ENCODE peak calls at places on chromosomes 13 and 19, in five cellular contexts. S is kidney, J is tibial artery, Q is B cell, M is GM12865. O is an unnamed sample.

GRCh38 chr13:24220086-24220703 is 59.7 kb downstream of the SPATA13 start:
- DNase-seq in S (no peak), J (peak; percentile 57), Q (peak; percentile 77), M (peak; percentile 87), O (no peak)

GRCh38 chr19:8592231-8593009 is 15.2 kb upstream of the MYO1F start:
- DNase-seq in S (peak; percentile 98), J (peak; percentile 99), Q (peak; percentile 83), M (peak; percentile 52), O (peak; percentile 97)

GRCh38 chr19:5823579-5824281 is 15.8 kb downstream of the FUT6 start:
- DNase-seq in S (no peak), J (no peak), Q (no peak), M (no peak), O (no peak)

GRCh38 chr13:29884671-29885424 is 34.4 kb upstream of the UBL3 start:
- DNase-seq in S (no peak), J (no peak), Q (no peak), M (peak; percentile 11), O (no peak)

GRCh38 chr13:66532146-66532545 is 698.0 kb downstream of the PCDH9 start:
- DNase-seq in S (no peak), J (no peak), Q (no peak), M (no peak), O (no peak)

GRCh38 chr19:58054792-58055482 is 4.1 kb upstream of the ZNF135 start:
- DNase-seq in S (no peak), J (no peak), Q (peak; percentile 29), M (no peak), O (no peak)

GRCh38 chr13:102402292-102402691 is 444 bp upstream of the FGF14 start:
- DNase-seq in S (peak; percentile 64), J (peak; percentile 23), Q (peak; percentile 28), M (no peak), O (no peak)

GRCh38 chr13:113489171-113489548 is 1.4 kb downstream of the DCUN1D2 start:
- DNase-seq in S (no peak), J (no peak), Q (no peak), M (no peak), O (no peak)

GRCh38 chr19:858868-859843 is at the start of gene CFD:
- DNase-seq in S (peak; percentile 87), J (peak; percentile 82), Q (no peak), M (no peak), O (no peak)

GRCh38 chr13:40895715-40896184 is 106.3 kb downstream of the SLC25A15 start:
- DNase-seq in S (no peak), J (no peak), Q (no peak), M (no peak), O (no peak)

GRCh38 chr19:5128932-5129389 is 160.0 kb downstream of the KDM4B start:
- DNase-seq in S (no peak), J (no peak), Q (peak; percentile 43), M (no peak), O (no peak)

GRCh38 chr19:2199861-2200623 is 36.1 kb downstream of the PLEKHJ1 start:
- DNase-seq in S (no peak), J (no peak), Q (no peak), M (no peak), O (no peak)

GRCh38 chr13:20197361-20197834 is 4.7 kb upstream of the GJB2 start:
- DNase-seq in S (no peak), J (no peak), Q (peak; percentile 59), M (peak; percentile 65), O (no peak)

GRCh38 chr19:1214862-1215731 is 9.5 kb downstream of the STK11 start:
- DNase-seq in S (peak; percentile 89), J (peak; percentile 78), Q (no peak), M (no peak), O (no peak)

GRCh38 chr13:30692108-30692507 is 43.2 kb upstream of the ALOX5AP start:
- DNase-seq in S (no peak), J (no peak), Q (no peak), M (no peak), O (no peak)

GRCh38 chr19:44532819-44533218 is 3.3 kb upstream of the CEACAM20 start:
- DNase-seq in S (peak; percentile 37), J (no peak), Q (no peak), M (no peak), O (no peak)

GRCh38 chr19:56403764-56404704 is at the start of gene ZNF583:
- DNase-seq in S (peak; percentile 98), J (peak; percentile 96), Q (peak; percentile 98), M (peak; percentile 94), O (peak; percentile 90)

GRCh38 chr13:19984430-19985218 is 26.1 kb downstream of the ZMYM2 start:
- DNase-seq in S (no peak), J (no peak), Q (peak; percentile 41), M (peak; percentile 74), O (no peak)

GRCh38 chr19:55482967-55483671 is 1.9 kb upstream of the NAT14 start:
- DNase-seq in S (no peak), J (no peak), Q (no peak), M (no peak), O (no peak)

GRCh38 chr13:42990147-42990990 is 1.7 kb downstream of the EPSTI1 start:
- DNase-seq in S (no peak), J (no peak), Q (no peak), M (peak; percentile 41), O (no peak)

GRCh38 chr19:37692956-37693660 is 26.5 kb downstream of the ZNF607 start:
- DNase-seq in S (no peak), J (no peak), Q (no peak), M (no peak), O (no peak)

GRCh38 chr19:11410682-11411081 is 8.4 kb downstream of the RGL3 start:
- DNase-seq in S (peak; percentile 22), J (no peak), Q (no peak), M (no peak), O (no peak)

GRCh38 chr19:19110410-19111137 is 27.7 kb downstream of the TMEM161A start:
- DNase-seq in S (no peak), J (no peak), Q (peak; percentile 50), M (peak; percentile 35), O (no peak)
- TF ChIP-seq CTCF in S (peak; percentile 31), J (no peak), Q (peak; percentile 47), M (peak; percentile 28), O (peak; percentile 17)

GRCh38 chr13:44410328-44410859 is 36.8 kb downstream of the SERP2 start:
- DNase-seq in S (no peak), J (no peak), Q (no peak), M (peak; percentile 28), O (no peak)
- TF ChIP-seq CTCF in S (no peak), J (no peak), Q (no peak), M (no peak), O (no peak)

DNA sequence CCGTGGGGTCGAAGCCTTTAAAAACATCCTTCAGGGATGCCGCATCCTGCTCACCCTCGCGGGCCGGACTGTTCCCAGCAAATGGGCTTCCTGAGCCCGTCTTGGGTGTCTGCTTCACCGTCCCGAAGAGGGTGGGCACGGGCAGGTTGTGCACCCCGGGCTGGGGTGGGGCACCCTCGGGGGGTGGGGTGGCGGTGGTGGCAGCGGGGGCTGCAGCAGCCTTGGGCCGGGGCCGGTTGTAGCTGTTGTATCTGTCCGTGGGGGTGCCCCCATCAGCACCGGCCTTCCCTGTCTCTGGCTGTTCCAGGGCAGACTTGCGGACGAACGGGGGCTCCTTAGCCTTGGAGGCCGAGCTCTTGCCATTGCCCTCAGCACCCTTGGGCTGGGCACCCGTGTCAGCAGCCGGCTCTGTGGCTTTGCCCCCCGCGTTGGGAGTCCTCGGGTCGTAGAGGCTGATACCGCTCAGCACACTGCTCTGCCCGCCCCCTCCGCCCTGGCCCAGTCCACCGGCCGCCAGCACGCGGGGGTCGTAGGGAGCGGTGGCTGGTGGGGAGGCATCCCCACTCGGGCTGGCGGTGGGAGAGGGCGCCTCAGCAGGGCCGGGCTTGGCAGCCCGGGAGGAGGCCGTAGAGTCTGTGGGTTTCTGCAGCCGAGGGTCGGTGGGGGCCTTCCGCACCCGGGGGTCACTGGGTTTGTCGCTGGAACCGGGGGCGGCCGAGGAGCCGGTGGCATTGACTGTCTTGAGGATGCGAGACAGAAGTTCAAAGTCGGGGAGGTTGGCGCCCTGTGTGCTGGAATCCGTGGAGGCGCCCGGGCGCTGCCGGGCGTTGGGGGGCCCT is 18.2 kb upstream of the TMEM160 start:
- DNase-seq in S (peak; percentile 79), J (no peak), Q (no peak), M (no peak), O (no peak)
- TF ChIP-seq CTCF in S (no peak), J (no peak), Q (no peak), M (no peak), O (no peak)

GRCh38 chr19:28394705-28395104 is 818.2 kb downstream of the UQCRFS1 start:
- DNase-seq in S (no peak), J (no peak), Q (no peak), M (no peak), O (no peak)
- TF ChIP-seq CTCF in S (no peak), J (no peak), Q (no peak), M (no peak), O (no peak)

DNA sequence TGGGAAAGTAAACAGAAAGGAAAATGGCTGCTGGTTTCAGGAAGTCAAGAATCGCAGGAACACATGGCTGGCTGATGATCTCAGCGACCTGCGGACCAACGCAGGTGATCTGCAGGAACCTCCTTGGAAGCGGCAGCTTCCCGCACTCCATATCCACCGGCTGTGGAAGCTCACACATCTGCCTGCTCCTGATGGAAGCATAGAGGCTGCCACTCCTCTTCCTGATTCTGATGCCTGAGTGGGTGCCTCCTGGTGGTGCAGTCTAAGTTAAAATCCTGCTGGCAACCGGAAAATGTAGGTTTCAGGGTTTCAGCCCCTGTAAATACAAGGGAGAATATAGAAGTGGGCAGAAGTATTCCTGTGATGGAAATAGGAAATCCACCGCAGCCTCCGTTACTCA is 75.5 kb downstream of the TNFSF13B start:
- DNase-seq in S (no peak), J (no peak), Q (no peak), M (no peak), O (no peak)
- TF ChIP-seq CTCF in S (no peak), J (no peak), Q (no peak), M (no peak), O (no peak)